ENCODE peak calls at places on chromosomes 1 and 21, in six cellular contexts. M is caudate nucleus; S is activated CD4-positive, alpha-beta T cell treated with anti-CD3 and anti-CD28 coated beads, Interleukin-2, amount 50 U/mL, for 1 hour; O is body of pancreas; N is type B pancreatic cell; I is frontal cortex. Z is an unnamed sample.

GRCh38 chr1:193680247-193680923 is 494.0 kb upstream of the B3GALT2 start:
- DNase-seq in M (no peak), S (no peak), O (no peak), N (no peak), I (no peak), Z (no peak)

GRCh38 chr1:246383217-246383616 is 123.9 kb downstream of the SMYD3 start:
- DNase-seq in M (no peak), S (no peak), O (no peak), N (no peak), I (no peak), Z (no peak)

GRCh38 chr1:68495532-68495931 is 1.4 kb downstream of the DEPDC1 start:
- DNase-seq in M (no peak), S (no peak), O (no peak), N (no peak), I (no peak), Z (peak)

GRCh38 chr1:91653183-91653582 is 152.5 kb downstream of the CDC7 start:
- DNase-seq in M (no peak), S (no peak), O (no peak), N (no peak), I (no peak), Z (no peak)

GRCh38 chr1:67824771-67825170 is 8.5 kb downstream of the GNG12 start:
- DNase-seq in M (no peak), S (no peak), O (no peak), N (no peak), I (no peak), Z (no peak)

GRCh38 chr1:87473203-87473661 is 144.6 kb downstream of the LMO4 start:
- DNase-seq in M (no peak), S (no peak), O (no peak), N (no peak), I (no peak), Z (no peak)

GRCh38 chr1:20164694-20165202 is 21.1 kb upstream of the UBXN10 start:
- DNase-seq in M (no peak), S (no peak), O (peak), N (no peak), I (no peak), Z (no peak)

GRCh38 chr1:41611068-41611931 is 126.8 kb upstream of the EDN2 start:
- DNase-seq in M (no peak), S (no peak), O (no peak), N (no peak), I (no peak), Z (peak)

GRCh38 chr1:45643341-45643740 is 19.5 kb upstream of the CCDC17 start:
- DNase-seq in M (no peak), S (no peak), O (no peak), N (no peak), I (no peak), Z (peak)

GRCh38 chr1:185917646-185918045 is 183.5 kb downstream of the HMCN1 start:
- DNase-seq in M (no peak), S (no peak), O (no peak), N (no peak), I (no peak), Z (peak)

GRCh38 chr1:152967201-152967600 is 3.2 kb upstream of the SPRR4 start:
- DNase-seq in M (no peak), S (no peak), O (no peak), N (peak), I (no peak), Z (no peak)

GRCh38 chr1:209045326-209046057 is 538.0 kb upstream of the CAMK1G start:
- DNase-seq in M (no peak), S (no peak), O (peak), N (no peak), I (no peak), Z (no peak)

GRCh38 chr21:38506606-38507331 is 8.5 kb upstream of the ERG start:
- DNase-seq in M (no peak), S (no peak), O (no peak), N (no peak), I (no peak), Z (peak)

GRCh38 chr21:20020032-20020431 is 978.2 kb upstream of the NCAM2 start:
- DNase-seq in M (no peak), S (no peak), O (no peak), N (no peak), I (no peak), Z (no peak)

GRCh38 chr1:174031099-174031498 is 8.9 kb upstream of the RC3H1 start:
- DNase-seq in M (no peak), S (no peak), O (no peak), N (no peak), I (no peak), Z (no peak)

GRCh38 chr1:173454966-173455524 is 22.1 kb upstream of the PRDX6 start:
- DNase-seq in M (no peak), S (no peak), O (no peak), N (no peak), I (no peak), Z (no peak)

GRCh38 chr1:39378377-39378776 is 113.1 kb upstream of the BMP8A start:
- DNase-seq in M (no peak), S (no peak), O (peak), N (no peak), I (no peak), Z (peak)

GRCh38 chr21:17371470-17371869 is 141.4 kb upstream of the CXADR start:
- DNase-seq in M (no peak), S (no peak), O (no peak), N (no peak), I (no peak), Z (no peak)

GRCh38 chr1:241992734-241993133 is 6.2 kb downstream of the MAP1LC3C start:
- DNase-seq in M (no peak), S (no peak), O (no peak), N (no peak), I (no peak), Z (no peak)

Z was measured in small intestine.